ENCODE peak calls at places on chromosomes 12 and 14, in four cellular contexts. One of them, this sample, is unnamed.

GRCh38 chr14:93002851-93003298 is 79.9 kb downstream of the CHGA start:
- DNase-seq in breast epithelium: no peak
- DNase-seq in cardiac fibroblast: no peak
- DNase-seq in K562: peak
- DNase-seq in this sample: no peak

GRCh38 chr12:21257172-21257571 is 77.5 kb downstream of the SLCO1A2 start:
- DNase-seq in breast epithelium: no peak
- DNase-seq in K562: no peak
- DNase-seq in cardiac fibroblast: no peak
- DNase-seq in this sample: no peak

GRCh38 chr14:74963705-74964271 is 8.4 kb upstream of the PGF start:
- DNase-seq in breast epithelium: peak
- DNase-seq in K562: no peak
- DNase-seq in cardiac fibroblast: peak
- DNase-seq in this sample: no peak

GRCh38 chr12:113208041-113208934 is 13.0 kb upstream of the TPCN1 start:
- DNase-seq in K562: no peak
- DNase-seq in cardiac fibroblast: peak
- DNase-seq in breast epithelium: no peak
- DNase-seq in this sample: no peak

GRCh38 chr12:23352670-23353069 is 596.8 kb downstream of the SOX5 start:
- DNase-seq in breast epithelium: no peak
- DNase-seq in K562: no peak
- DNase-seq in cardiac fibroblast: no peak
- DNase-seq in this sample: no peak

GRCh38 chr14:67722293-67722692 is 20.6 kb downstream of the RDH12 start:
- DNase-seq in K562: no peak
- DNase-seq in cardiac fibroblast: peak
- DNase-seq in breast epithelium: no peak
- DNase-seq in this sample: peak

GRCh38 chr12:91893476-91893875 is 252.2 kb downstream of the BTG1 start:
- DNase-seq in breast epithelium: no peak
- DNase-seq in K562: no peak
- DNase-seq in cardiac fibroblast: no peak
- DNase-seq in this sample: no peak

GRCh38 chr12:93573552-93574223 is 1.2 kb downstream of the SOCS2 start:
- DNase-seq in breast epithelium: no peak
- DNase-seq in K562: no peak
- DNase-seq in cardiac fibroblast: peak
- DNase-seq in this sample: peak

GRCh38 chr14:70770490-70770889 is 38.8 kb downstream of the MAP3K9 start:
- DNase-seq in K562: no peak
- DNase-seq in cardiac fibroblast: no peak
- DNase-seq in breast epithelium: no peak
- DNase-seq in this sample: no peak

GRCh38 chr12:71938728-71939385 is at the start of gene TPH2:
- DNase-seq in cardiac fibroblast: peak
- DNase-seq in breast epithelium: no peak
- DNase-seq in K562: peak
- DNase-seq in this sample: peak

GRCh38 chr14:44300911-44301310 is 206.2 kb downstream of the FSCB start:
- DNase-seq in cardiac fibroblast: no peak
- DNase-seq in K562: no peak
- DNase-seq in breast epithelium: no peak
- DNase-seq in this sample: peak

GRCh38 chr12:75708829-75709228 is 197.4 kb upstream of the KRR1 start:
- DNase-seq in K562: no peak
- DNase-seq in breast epithelium: no peak
- DNase-seq in cardiac fibroblast: no peak
- DNase-seq in this sample: no peak
- H3K4me3 ChIP-seq in K562: no peak
- H3K4me3 ChIP-seq in breast epithelium: no peak
- H3K4me3 ChIP-seq in cardiac fibroblast: no peak
- H3K4me3 ChIP-seq in this sample: no peak

GRCh38 chr14:50647282-50647681 is 20.8 kb downstream of the SAV1 start:
- DNase-seq in cardiac fibroblast: no peak
- DNase-seq in K562: no peak
- DNase-seq in breast epithelium: no peak
- DNase-seq in this sample: no peak

GRCh38 chr14:50649691-50650090 is 18.4 kb downstream of the SAV1 start:
- DNase-seq in breast epithelium: no peak
- DNase-seq in cardiac fibroblast: no peak
- DNase-seq in K562: no peak
- DNase-seq in this sample: no peak

DNA sequence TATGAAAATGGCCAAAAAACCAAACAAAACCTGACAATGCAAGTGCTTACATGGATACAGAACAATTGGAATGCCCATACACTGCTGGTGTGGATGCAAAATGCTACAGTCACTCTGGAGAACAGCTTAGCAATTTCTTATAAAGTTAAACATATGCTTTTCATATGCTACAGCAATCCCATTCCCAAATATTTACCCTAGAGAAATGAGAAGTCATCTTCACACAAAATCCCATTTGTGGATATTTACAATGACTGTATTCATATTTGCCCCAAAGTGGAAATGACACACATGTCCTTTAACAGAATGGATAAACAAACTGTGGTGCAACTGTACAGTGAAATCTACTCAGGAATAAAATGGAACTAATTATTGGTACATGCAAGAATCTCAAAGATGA is 20.4 kb downstream of the SAV1 start:
- DNase-seq in cardiac fibroblast: no peak
- DNase-seq in breast epithelium: no peak
- DNase-seq in K562: no peak
- DNase-seq in this sample: no peak
- H3K4me3 ChIP-seq in cardiac fibroblast: no peak
- H3K4me3 ChIP-seq in breast epithelium: no peak
- H3K4me3 ChIP-seq in K562: no peak
- H3K4me3 ChIP-seq in this sample: no peak

GRCh38 chr12:123139926-123140674 is 10.8 kb downstream of the PITPNM2 start:
- DNase-seq in K562: no peak
- DNase-seq in breast epithelium: no peak
- DNase-seq in cardiac fibroblast: peak
- DNase-seq in this sample: peak

GRCh38 chr12:123141615-123142517 is 9.0 kb downstream of the PITPNM2 start:
- DNase-seq in cardiac fibroblast: peak
- DNase-seq in K562: no peak
- DNase-seq in breast epithelium: no peak
- DNase-seq in this sample: peak

GRCh38 chr12:123142948-123143752 is 7.7 kb downstream of the PITPNM2 start:
- DNase-seq in cardiac fibroblast: no peak
- DNase-seq in K562: peak
- DNase-seq in breast epithelium: no peak
- DNase-seq in this sample: peak

GRCh38 chr12:123142518-123142840 is 8.4 kb downstream of the PITPNM2 start:
- DNase-seq in K562: no peak
- DNase-seq in cardiac fibroblast: no peak
- DNase-seq in breast epithelium: no peak
- DNase-seq in this sample: no peak

GRCh38 chr12:123140675-123141614 is 9.9 kb downstream of the PITPNM2 start:
- DNase-seq in K562: no peak
- DNase-seq in breast epithelium: no peak
- DNase-seq in cardiac fibroblast: no peak
- DNase-seq in this sample: no peak
- H3K4me3 ChIP-seq in K562: no peak
- H3K4me3 ChIP-seq in breast epithelium: no peak
- H3K4me3 ChIP-seq in cardiac fibroblast: no peak
- H3K4me3 ChIP-seq in this sample: no peak

DNA sequence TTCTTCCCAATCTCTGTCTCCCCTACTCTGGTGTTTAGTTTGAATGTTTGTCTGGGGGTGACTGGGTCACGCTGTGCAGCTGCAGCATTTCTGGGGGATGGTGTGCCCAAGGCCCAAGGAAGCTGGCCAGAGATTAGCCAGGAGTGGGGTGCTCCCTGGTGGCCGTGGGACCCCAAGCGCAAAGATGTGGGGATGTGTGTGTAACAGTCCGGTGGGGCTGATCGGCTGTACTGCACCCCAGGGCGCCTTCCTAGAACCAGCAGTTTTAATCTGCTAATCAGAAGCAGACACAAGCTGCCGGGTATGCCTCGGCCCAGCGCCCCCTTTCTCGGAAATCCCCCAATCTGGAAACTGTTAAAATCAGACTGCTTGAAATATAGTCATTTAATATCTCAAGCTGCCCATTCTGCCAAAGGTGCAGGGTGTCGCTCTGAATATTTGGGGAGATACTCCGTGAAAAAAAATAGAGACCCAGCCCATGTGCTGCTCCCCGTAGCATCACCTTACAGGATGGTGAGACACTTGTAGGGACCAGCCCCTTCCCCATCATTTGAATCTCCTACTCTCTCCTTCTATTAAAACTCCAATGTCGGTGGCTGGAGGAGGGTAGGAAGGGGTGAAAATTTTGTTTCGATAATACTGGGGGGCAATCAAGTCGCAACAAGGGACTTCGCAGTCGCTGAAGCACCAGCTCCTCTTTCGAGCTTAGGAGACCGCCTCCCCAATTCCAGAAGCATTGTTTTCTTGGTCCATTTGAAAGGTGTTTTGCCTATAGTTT is 4.3 kb downstream of the HOXC9 start:
- DNase-seq in K562: peak
- DNase-seq in breast epithelium: no peak
- DNase-seq in cardiac fibroblast: no peak
- DNase-seq in this sample: no peak
- H3K4me3 ChIP-seq in K562: no peak
- H3K4me3 ChIP-seq in breast epithelium: peak
- H3K4me3 ChIP-seq in cardiac fibroblast: no peak
- H3K4me3 ChIP-seq in this sample: no peak

GRCh38 chr12:124078800-124079199 is 105.8 kb downstream of the ZNF664 start:
- DNase-seq in K562: no peak
- DNase-seq in cardiac fibroblast: no peak
- DNase-seq in breast epithelium: no peak
- DNase-seq in this sample: no peak

GRCh38 chr12:124080649-124081048 is 107.6 kb downstream of the ZNF664 start:
- DNase-seq in breast epithelium: no peak
- DNase-seq in cardiac fibroblast: no peak
- DNase-seq in K562: no peak
- DNase-seq in this sample: no peak

GRCh38 chr12:124073636-124074035 is 100.6 kb downstream of the ZNF664 start:
- DNase-seq in breast epithelium: no peak
- DNase-seq in cardiac fibroblast: no peak
- DNase-seq in K562: no peak
- DNase-seq in this sample: no peak

GRCh38 chr12:124075836-124076235 is 102.8 kb downstream of the ZNF664 start:
- DNase-seq in cardiac fibroblast: no peak
- DNase-seq in K562: no peak
- DNase-seq in breast epithelium: no peak
- DNase-seq in this sample: no peak

DNA sequence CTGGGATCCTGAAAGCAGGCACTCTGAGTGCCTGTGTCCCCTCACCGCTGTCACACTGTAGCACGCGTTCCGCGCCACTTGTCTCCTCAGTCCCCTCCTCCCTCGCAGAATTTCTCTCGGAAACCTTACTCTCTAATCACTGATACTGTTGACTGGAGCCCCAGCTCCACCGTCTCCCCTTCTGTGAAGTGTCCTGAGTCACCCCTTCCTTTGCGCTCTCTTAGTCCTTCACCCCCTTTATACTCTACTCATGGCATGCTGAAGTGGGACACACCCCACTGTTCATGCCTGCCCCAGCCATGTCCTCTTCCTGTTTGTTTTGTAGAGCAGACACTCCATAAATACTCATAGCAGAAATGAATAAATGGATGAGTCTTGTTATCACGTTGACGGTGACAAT is 104.7 kb downstream of the ZNF664 start:
- DNase-seq in breast epithelium: no peak
- DNase-seq in K562: no peak
- DNase-seq in cardiac fibroblast: no peak
- DNase-seq in this sample: no peak
- H3K4me3 ChIP-seq in breast epithelium: no peak
- H3K4me3 ChIP-seq in K562: no peak
- H3K4me3 ChIP-seq in cardiac fibroblast: no peak
- H3K4me3 ChIP-seq in this sample: no peak

DNA sequence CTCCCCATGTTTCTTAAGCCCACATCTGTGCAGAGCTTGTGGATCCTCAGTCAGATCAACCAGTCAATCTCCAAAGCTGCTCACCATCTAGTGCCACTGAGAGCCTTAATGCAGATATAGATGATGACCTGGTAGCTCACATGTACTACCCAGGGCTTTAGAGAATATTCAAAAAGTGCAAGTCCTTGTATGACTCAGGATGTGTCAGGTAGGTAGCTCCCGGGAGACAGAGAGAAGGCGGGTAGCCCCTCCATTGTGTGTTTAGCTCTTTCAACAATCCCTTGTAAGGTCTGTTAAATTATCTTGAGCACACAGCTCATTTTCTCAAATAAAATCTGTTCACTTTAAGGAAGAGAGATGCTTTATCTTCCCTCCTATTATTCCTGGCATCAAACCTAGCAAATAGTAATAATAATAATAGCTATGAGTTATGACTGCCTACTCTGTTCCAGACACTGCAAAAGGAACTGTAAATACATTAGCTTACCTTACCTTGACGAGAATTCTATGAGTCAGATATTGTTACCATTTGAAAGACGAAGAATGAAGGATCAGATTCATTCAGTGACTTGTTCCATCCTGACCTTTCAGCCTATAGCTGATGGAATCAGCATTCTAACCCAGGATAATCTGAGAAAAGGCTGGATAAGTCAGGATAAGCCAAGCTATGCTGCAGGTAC is 57.6 kb upstream of the CCND2 start:
- DNase-seq in cardiac fibroblast: no peak
- DNase-seq in K562: no peak
- DNase-seq in breast epithelium: no peak
- DNase-seq in this sample: no peak
- H3K4me3 ChIP-seq in cardiac fibroblast: no peak
- H3K4me3 ChIP-seq in K562: no peak
- H3K4me3 ChIP-seq in breast epithelium: no peak
- H3K4me3 ChIP-seq in this sample: no peak

DNA sequence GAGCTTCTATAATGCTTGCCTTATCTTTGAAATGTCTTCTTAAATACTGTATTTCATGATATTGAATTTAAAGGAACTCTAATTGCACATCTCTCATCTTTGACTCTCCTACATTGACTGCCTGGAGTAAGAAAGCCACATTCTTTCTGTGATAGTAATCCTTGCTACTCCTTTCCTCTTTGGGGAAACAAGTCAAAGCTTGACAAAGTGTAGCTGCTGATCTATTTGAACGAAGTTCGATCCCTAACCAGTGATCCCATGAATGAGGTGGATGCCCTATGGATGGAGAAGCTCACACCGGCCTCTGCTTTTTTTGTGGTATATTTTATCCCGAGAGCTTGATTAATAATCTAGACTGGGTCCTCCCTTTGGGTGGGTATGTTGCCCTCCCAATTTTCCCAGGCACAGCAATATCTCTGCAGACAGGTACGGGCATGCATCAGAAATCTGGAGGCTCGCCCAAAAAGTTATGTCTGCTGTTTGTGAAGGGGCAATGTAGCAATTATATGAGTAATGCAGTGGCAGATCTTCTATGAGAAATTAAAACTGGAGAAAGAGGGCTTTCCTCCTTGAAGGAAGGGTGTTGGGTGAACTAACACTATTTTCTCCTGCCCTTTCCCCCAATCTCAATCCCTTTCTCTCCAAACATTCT is 163.0 kb upstream of the FRMD6 start:
- DNase-seq in cardiac fibroblast: no peak
- DNase-seq in K562: no peak
- DNase-seq in breast epithelium: peak
- DNase-seq in this sample: no peak
- H3K4me3 ChIP-seq in cardiac fibroblast: no peak
- H3K4me3 ChIP-seq in K562: no peak
- H3K4me3 ChIP-seq in breast epithelium: peak
- H3K4me3 ChIP-seq in this sample: no peak